ENCODE peak calls at places on chromosomes 13 and 19, in five cellular contexts. Y is T follicular helper cell; N is lower leg skin; U is naive thymus-derived CD8-positive, alpha-beta T cell; M is NCI-H1092. Z is an unnamed sample.

GRCh38 chr13:79870766-79871165 is 389.8 kb downstream of the NDFIP2 start:
- DNase-seq in Y (no peak), M (no peak), N (no peak), U (no peak), Z (no peak)

GRCh38 chr13:34886987-34887386 is 55.1 kb upstream of the NBEA start:
- DNase-seq in Y (no peak), M (no peak), N (no peak), U (no peak), Z (peak; percentile 4)

GRCh38 chr19:6970478-6970877 is 50.8 kb downstream of the MBD3L2B start:
- DNase-seq in M (no peak), N (no peak), Y (no peak), U (no peak), Z (no peak)

GRCh38 chr13:110280231-110280813 is 26.6 kb downstream of the COL4A1 start:
- DNase-seq in Y (no peak), U (no peak), N (peak; percentile 40), M (no peak), Z (no peak)

GRCh38 chr19:33459220-33459619 is 62.4 kb downstream of the PEPD start:
- DNase-seq in N (peak; percentile 66), U (no peak), M (no peak), Y (no peak), Z (no peak)

GRCh38 chr19:46480409-46480808 is 9.0 kb upstream of the PNMA8A start:
- DNase-seq in M (no peak), N (no peak), U (no peak), Y (no peak), Z (no peak)

GRCh38 chr13:109918179-109918651 is 131.8 kb upstream of the IRS2 start:
- DNase-seq in Y (no peak), N (no peak), M (no peak), U (no peak), Z (no peak)

GRCh38 chr13:51935326-51936171 is 73.8 kb downstream of the CCDC70 start:
- DNase-seq in Y (no peak), N (no peak), U (no peak), M (no peak), Z (no peak)

GRCh38 chr19:23420824-23421223 is 25.6 kb upstream of the ZNF91 start:
- DNase-seq in M (no peak), U (no peak), N (no peak), Y (no peak), Z (no peak)

GRCh38 chr13:40911341-40911740 is 107.8 kb downstream of the ELF1 start:
- DNase-seq in U (no peak), Y (no peak), M (no peak), N (no peak), Z (no peak)

GRCh38 chr13:28532226-28533048 is 37.5 kb upstream of the FLT1 start:
- DNase-seq in Y (no peak), N (no peak), U (no peak), M (no peak), Z (no peak)